ENCODE peak calls at places on chromosomes 3 and 15, in six cellular contexts. One of them, this sample, is unnamed.
A peak's percentile ranks its signal among the peaks of the same experiment; 100 is the strongest.

GRCh38 chr15:98626153-98626552 is 22.2 kb upstream of the IGF1R start:
- DNase-seq in activated naive CD4-positive, alpha-beta T cell treated with anti-CD3 and anti-CD28 coated beads for 36 hours: no peak
- DNase-seq in mucosa of gallbladder: no peak
- DNase-seq in stomach: no peak
- DNase-seq in HT-29: no peak
- DNase-seq in stimulated activated CD4-positive, alpha-beta T cell treated with anti-CD3 and anti-CD28 coated beads, Interleukin-4, amount 100 ng/mL, for 48 hours: no peak
- DNase-seq in this sample: no peak

GRCh38 chr3:10263549-10264363 is 15.5 kb downstream of the TATDN2 start:
- DNase-seq in activated naive CD4-positive, alpha-beta T cell treated with anti-CD3 and anti-CD28 coated beads for 36 hours: peak; percentile 81
- DNase-seq in mucosa of gallbladder: peak; percentile 19
- DNase-seq in stomach: no peak
- DNase-seq in HT-29: peak; percentile 51
- DNase-seq in stimulated activated CD4-positive, alpha-beta T cell treated with anti-CD3 and anti-CD28 coated beads, Interleukin-4, amount 100 ng/mL, for 48 hours: peak; percentile 72
- DNase-seq in this sample: no peak

GRCh38 chr3:57179580-57180410 is 14.6 kb upstream of the IL17RD start:
- DNase-seq in activated naive CD4-positive, alpha-beta T cell treated with anti-CD3 and anti-CD28 coated beads for 36 hours: no peak
- DNase-seq in mucosa of gallbladder: no peak
- DNase-seq in stomach: no peak
- DNase-seq in HT-29: peak; percentile 20
- DNase-seq in stimulated activated CD4-positive, alpha-beta T cell treated with anti-CD3 and anti-CD28 coated beads, Interleukin-4, amount 100 ng/mL, for 48 hours: no peak
- DNase-seq in this sample: peak; percentile 13

GRCh38 chr15:94324835-94325767 is 93.7 kb downstream of the MCTP2 start:
- DNase-seq in activated naive CD4-positive, alpha-beta T cell treated with anti-CD3 and anti-CD28 coated beads for 36 hours: no peak
- DNase-seq in mucosa of gallbladder: no peak
- DNase-seq in stomach: peak; percentile 31
- DNase-seq in HT-29: peak; percentile 5
- DNase-seq in stimulated activated CD4-positive, alpha-beta T cell treated with anti-CD3 and anti-CD28 coated beads, Interleukin-4, amount 100 ng/mL, for 48 hours: no peak
- DNase-seq in this sample: peak; percentile 22

GRCh38 chr3:53513556-53514190 is 19.3 kb downstream of the CACNA1D start:
- DNase-seq in activated naive CD4-positive, alpha-beta T cell treated with anti-CD3 and anti-CD28 coated beads for 36 hours: peak; percentile 35
- DNase-seq in mucosa of gallbladder: no peak
- DNase-seq in stomach: no peak
- DNase-seq in HT-29: peak; percentile 39
- DNase-seq in stimulated activated CD4-positive, alpha-beta T cell treated with anti-CD3 and anti-CD28 coated beads, Interleukin-4, amount 100 ng/mL, for 48 hours: no peak
- DNase-seq in this sample: peak; percentile 23

GRCh38 chr3:52385157-52385556 is 59.7 kb downstream of the SEMA3G start:
- DNase-seq in activated naive CD4-positive, alpha-beta T cell treated with anti-CD3 and anti-CD28 coated beads for 36 hours: peak; percentile 60
- DNase-seq in mucosa of gallbladder: no peak
- DNase-seq in stomach: no peak
- DNase-seq in HT-29: peak; percentile 72
- DNase-seq in stimulated activated CD4-positive, alpha-beta T cell treated with anti-CD3 and anti-CD28 coated beads, Interleukin-4, amount 100 ng/mL, for 48 hours: no peak
- DNase-seq in this sample: peak; percentile 33

GRCh38 chr3:136193273-136194043 is 2.7 kb downstream of the MSL2 start:
- DNase-seq in activated naive CD4-positive, alpha-beta T cell treated with anti-CD3 and anti-CD28 coated beads for 36 hours: peak; percentile 51
- DNase-seq in mucosa of gallbladder: no peak
- DNase-seq in stomach: no peak
- DNase-seq in HT-29: peak; percentile 57
- DNase-seq in stimulated activated CD4-positive, alpha-beta T cell treated with anti-CD3 and anti-CD28 coated beads, Interleukin-4, amount 100 ng/mL, for 48 hours: no peak
- DNase-seq in this sample: peak; percentile 38

GRCh38 chr3:102295756-102296155 is 139.1 kb upstream of the ZPLD1 start:
- DNase-seq in activated naive CD4-positive, alpha-beta T cell treated with anti-CD3 and anti-CD28 coated beads for 36 hours: no peak
- DNase-seq in mucosa of gallbladder: no peak
- DNase-seq in stomach: no peak
- DNase-seq in HT-29: no peak
- DNase-seq in stimulated activated CD4-positive, alpha-beta T cell treated with anti-CD3 and anti-CD28 coated beads, Interleukin-4, amount 100 ng/mL, for 48 hours: no peak
- DNase-seq in this sample: no peak

GRCh38 chr3:52055537-52056351 is 627 bp downstream of the DUSP7 start:
- DNase-seq in activated naive CD4-positive, alpha-beta T cell treated with anti-CD3 and anti-CD28 coated beads for 36 hours: peak; percentile 48
- DNase-seq in mucosa of gallbladder: peak; percentile 27
- DNase-seq in stomach: peak; percentile 49
- DNase-seq in HT-29: peak; percentile 51
- DNase-seq in stimulated activated CD4-positive, alpha-beta T cell treated with anti-CD3 and anti-CD28 coated beads, Interleukin-4, amount 100 ng/mL, for 48 hours: peak; percentile 34
- DNase-seq in this sample: peak; percentile 46

GRCh38 chr3:155302891-155303290 is 9.4 kb upstream of the STRIT1 start:
- DNase-seq in activated naive CD4-positive, alpha-beta T cell treated with anti-CD3 and anti-CD28 coated beads for 36 hours: no peak
- DNase-seq in mucosa of gallbladder: no peak
- DNase-seq in stomach: no peak
- DNase-seq in HT-29: peak; percentile 56
- DNase-seq in stimulated activated CD4-positive, alpha-beta T cell treated with anti-CD3 and anti-CD28 coated beads, Interleukin-4, amount 100 ng/mL, for 48 hours: no peak
- DNase-seq in this sample: peak; percentile 95

GRCh38 chr3:175374705-175375104 is 515.6 kb downstream of the NAALADL2 start:
- DNase-seq in activated naive CD4-positive, alpha-beta T cell treated with anti-CD3 and anti-CD28 coated beads for 36 hours: no peak
- DNase-seq in mucosa of gallbladder: no peak
- DNase-seq in stomach: no peak
- DNase-seq in HT-29: no peak
- DNase-seq in stimulated activated CD4-positive, alpha-beta T cell treated with anti-CD3 and anti-CD28 coated beads, Interleukin-4, amount 100 ng/mL, for 48 hours: no peak
- DNase-seq in this sample: no peak

GRCh38 chr3:141561426-141562034 is 74.7 kb downstream of the RASA2 start:
- DNase-seq in activated naive CD4-positive, alpha-beta T cell treated with anti-CD3 and anti-CD28 coated beads for 36 hours: peak; percentile 61
- DNase-seq in mucosa of gallbladder: peak; percentile 39
- DNase-seq in stomach: no peak
- DNase-seq in HT-29: peak; percentile 74
- DNase-seq in stimulated activated CD4-positive, alpha-beta T cell treated with anti-CD3 and anti-CD28 coated beads, Interleukin-4, amount 100 ng/mL, for 48 hours: no peak
- DNase-seq in this sample: peak; percentile 65

GRCh38 chr3:72246685-72247084 is 461.7 kb upstream of the PROK2 start:
- DNase-seq in activated naive CD4-positive, alpha-beta T cell treated with anti-CD3 and anti-CD28 coated beads for 36 hours: no peak
- DNase-seq in mucosa of gallbladder: no peak
- DNase-seq in stomach: peak; percentile 41
- DNase-seq in HT-29: no peak
- DNase-seq in stimulated activated CD4-positive, alpha-beta T cell treated with anti-CD3 and anti-CD28 coated beads, Interleukin-4, amount 100 ng/mL, for 48 hours: no peak
- DNase-seq in this sample: no peak

GRCh38 chr3:127351350-127351749 is 63.5 kb upstream of the PRR20G start:
- DNase-seq in activated naive CD4-positive, alpha-beta T cell treated with anti-CD3 and anti-CD28 coated beads for 36 hours: no peak
- DNase-seq in mucosa of gallbladder: no peak
- DNase-seq in stomach: no peak
- DNase-seq in HT-29: no peak
- DNase-seq in stimulated activated CD4-positive, alpha-beta T cell treated with anti-CD3 and anti-CD28 coated beads, Interleukin-4, amount 100 ng/mL, for 48 hours: no peak
- DNase-seq in this sample: no peak

GRCh38 chr3:42529463-42529862 is 27.0 kb downstream of the VIPR1 start:
- DNase-seq in activated naive CD4-positive, alpha-beta T cell treated with anti-CD3 and anti-CD28 coated beads for 36 hours: no peak
- DNase-seq in mucosa of gallbladder: no peak
- DNase-seq in stomach: no peak
- DNase-seq in HT-29: no peak
- DNase-seq in stimulated activated CD4-positive, alpha-beta T cell treated with anti-CD3 and anti-CD28 coated beads, Interleukin-4, amount 100 ng/mL, for 48 hours: no peak
- DNase-seq in this sample: no peak

GRCh38 chr3:25967385-25967784 is 177.5 kb downstream of the OXSM start:
- DNase-seq in activated naive CD4-positive, alpha-beta T cell treated with anti-CD3 and anti-CD28 coated beads for 36 hours: no peak
- DNase-seq in mucosa of gallbladder: no peak
- DNase-seq in stomach: no peak
- DNase-seq in HT-29: no peak
- DNase-seq in stimulated activated CD4-positive, alpha-beta T cell treated with anti-CD3 and anti-CD28 coated beads, Interleukin-4, amount 100 ng/mL, for 48 hours: no peak
- DNase-seq in this sample: no peak

GRCh38 chr15:101064795-101065569 is 145.8 kb downstream of the LRRK1 start:
- DNase-seq in activated naive CD4-positive, alpha-beta T cell treated with anti-CD3 and anti-CD28 coated beads for 36 hours: no peak
- DNase-seq in mucosa of gallbladder: no peak
- DNase-seq in stomach: no peak
- DNase-seq in HT-29: no peak
- DNase-seq in stimulated activated CD4-positive, alpha-beta T cell treated with anti-CD3 and anti-CD28 coated beads, Interleukin-4, amount 100 ng/mL, for 48 hours: no peak
- DNase-seq in this sample: no peak

GRCh38 chr3:150925751-150926201 is 20.5 kb upstream of the MINDY4B start:
- DNase-seq in activated naive CD4-positive, alpha-beta T cell treated with anti-CD3 and anti-CD28 coated beads for 36 hours: peak; percentile 72
- DNase-seq in mucosa of gallbladder: peak; percentile 24
- DNase-seq in stomach: peak; percentile 61
- DNase-seq in HT-29: peak; percentile 68
- DNase-seq in stimulated activated CD4-positive, alpha-beta T cell treated with anti-CD3 and anti-CD28 coated beads, Interleukin-4, amount 100 ng/mL, for 48 hours: peak; percentile 46
- DNase-seq in this sample: peak; percentile 70

GRCh38 chr3:170040283-170040907 is 2.6 kb downstream of the GPR160 start:
- DNase-seq in activated naive CD4-positive, alpha-beta T cell treated with anti-CD3 and anti-CD28 coated beads for 36 hours: no peak
- DNase-seq in mucosa of gallbladder: no peak
- DNase-seq in stomach: no peak
- DNase-seq in HT-29: no peak
- DNase-seq in stimulated activated CD4-positive, alpha-beta T cell treated with anti-CD3 and anti-CD28 coated beads, Interleukin-4, amount 100 ng/mL, for 48 hours: no peak
- DNase-seq in this sample: peak; percentile 37

GRCh38 chr15:66805207-66805975 is 103.4 kb downstream of the SMAD6 start:
- DNase-seq in activated naive CD4-positive, alpha-beta T cell treated with anti-CD3 and anti-CD28 coated beads for 36 hours: no peak
- DNase-seq in mucosa of gallbladder: no peak
- DNase-seq in stomach: no peak
- DNase-seq in HT-29: no peak
- DNase-seq in stimulated activated CD4-positive, alpha-beta T cell treated with anti-CD3 and anti-CD28 coated beads, Interleukin-4, amount 100 ng/mL, for 48 hours: no peak
- DNase-seq in this sample: no peak

GRCh38 chr3:40437893-40438292 is 19.2 kb upstream of the RPL14 start:
- DNase-seq in activated naive CD4-positive, alpha-beta T cell treated with anti-CD3 and anti-CD28 coated beads for 36 hours: no peak
- DNase-seq in mucosa of gallbladder: no peak
- DNase-seq in stomach: no peak
- DNase-seq in HT-29: no peak
- DNase-seq in stimulated activated CD4-positive, alpha-beta T cell treated with anti-CD3 and anti-CD28 coated beads, Interleukin-4, amount 100 ng/mL, for 48 hours: no peak
- DNase-seq in this sample: no peak

GRCh38 chr3:37505415-37505814 is 331.0 kb upstream of the LRRFIP2 start:
- DNase-seq in activated naive CD4-positive, alpha-beta T cell treated with anti-CD3 and anti-CD28 coated beads for 36 hours: no peak
- DNase-seq in mucosa of gallbladder: no peak
- DNase-seq in stomach: no peak
- DNase-seq in HT-29: no peak
- DNase-seq in stimulated activated CD4-positive, alpha-beta T cell treated with anti-CD3 and anti-CD28 coated beads, Interleukin-4, amount 100 ng/mL, for 48 hours: no peak
- DNase-seq in this sample: no peak

GRCh38 chr3:42749753-42750231 is 23.3 kb downstream of the CCDC13 start:
- DNase-seq in activated naive CD4-positive, alpha-beta T cell treated with anti-CD3 and anti-CD28 coated beads for 36 hours: peak; percentile 29
- DNase-seq in mucosa of gallbladder: no peak
- DNase-seq in stomach: peak; percentile 26
- DNase-seq in HT-29: peak; percentile 28
- DNase-seq in stimulated activated CD4-positive, alpha-beta T cell treated with anti-CD3 and anti-CD28 coated beads, Interleukin-4, amount 100 ng/mL, for 48 hours: no peak
- DNase-seq in this sample: no peak

GRCh38 chr15:58167095-58167591 is 29.0 kb downstream of the AQP9 start:
- DNase-seq in activated naive CD4-positive, alpha-beta T cell treated with anti-CD3 and anti-CD28 coated beads for 36 hours: no peak
- DNase-seq in mucosa of gallbladder: no peak
- DNase-seq in stomach: no peak
- DNase-seq in HT-29: no peak
- DNase-seq in stimulated activated CD4-positive, alpha-beta T cell treated with anti-CD3 and anti-CD28 coated beads, Interleukin-4, amount 100 ng/mL, for 48 hours: no peak
- DNase-seq in this sample: no peak

GRCh38 chr3:15291589-15292541 is 40.5 kb downstream of the SH3BP5 start:
- DNase-seq in activated naive CD4-positive, alpha-beta T cell treated with anti-CD3 and anti-CD28 coated beads for 36 hours: peak; percentile 84
- DNase-seq in mucosa of gallbladder: no peak
- DNase-seq in stomach: no peak
- DNase-seq in HT-29: no peak
- DNase-seq in stimulated activated CD4-positive, alpha-beta T cell treated with anti-CD3 and anti-CD28 coated beads, Interleukin-4, amount 100 ng/mL, for 48 hours: peak; percentile 50
- DNase-seq in this sample: peak; percentile 44